ENCODE peak calls at places on chromosomes 5 and 9, in six cellular contexts. B is GM23338; U is B cell; O is CD8-positive, alpha-beta T cell; S is foreskin fibroblast; M is body of pancreas. I is an unnamed sample.

GRCh38 chr5:19771174-19771835 is 216.7 kb downstream of the CDH18 start:
- DNase-seq in U (no peak), O (no peak), M (no peak), S (no peak), B (peak), I (no peak)

GRCh38 chr5:1294839-1295649 is at the start of gene TERT:
- DNase-seq in O (peak), S (no peak), B (peak), M (no peak), U (peak), I (peak)

GRCh38 chr9:37984278-37984671 is 80.3 kb upstream of the SLC25A51 start:
- DNase-seq in O (no peak), U (no peak), M (no peak), S (no peak), B (no peak), I (no peak)

GRCh38 chr9:111525056-111525977 is at the start of gene ZNF483:
- DNase-seq in M (peak), B (peak), O (peak), S (peak), U (no peak), I (peak)

GRCh38 chr5:43772601-43773031 is 169.6 kb downstream of the NNT start:
- DNase-seq in B (no peak), S (peak), M (no peak), O (no peak), U (no peak), I (no peak)

GRCh38 chr9:14895806-14896205 is 14.4 kb downstream of the FREM1 start:
- DNase-seq in O (no peak), M (no peak), S (peak), B (peak), U (no peak), I (no peak)

GRCh38 chr5:135141303-135142268 is 107.6 kb upstream of the PITX1 start:
- DNase-seq in O (no peak), S (peak), U (no peak), M (no peak), B (peak), I (no peak)

GRCh38 chr9:112819635-112820496 is 69.3 kb downstream of the SNX30 start:
- DNase-seq in U (no peak), O (no peak), B (peak), M (peak), S (peak), I (no peak)

GRCh38 chr5:127810707-127811106 is 107.5 kb downstream of the CCDC192 start:
- DNase-seq in U (no peak), S (no peak), B (no peak), M (no peak), O (no peak), I (no peak)

GRCh38 chr5:132073231-132074013 is at the start of gene CSF2:
- DNase-seq in B (no peak), O (no peak), M (no peak), S (peak), U (no peak), I (no peak)

GRCh38 chr5:110899566-110900412 is 161.0 kb downstream of the SLC25A46 start:
- DNase-seq in U (no peak), S (peak), B (peak), M (no peak), O (no peak), I (no peak)

GRCh38 chr9:71662086-71662485 is 106.2 kb downstream of the CEMIP2 start:
- DNase-seq in B (no peak), U (no peak), M (no peak), O (no peak), S (peak), I (no peak)

GRCh38 chr5:90434116-90434714 is 24.7 kb upstream of the CETN3 start:
- DNase-seq in U (peak), B (peak), M (peak), O (no peak), S (peak), I (peak)

GRCh38 chr5:88845081-88845697 is 37.8 kb downstream of the MEF2C start:
- DNase-seq in U (no peak), B (no peak), M (no peak), S (no peak), O (no peak), I (no peak)

GRCh38 chr5:10637944-10638343 is 74.1 kb downstream of the ANKRD33B start:
- DNase-seq in S (no peak), O (no peak), U (no peak), M (no peak), B (peak), I (no peak)

GRCh38 chr9:137030006-137030405 is 1.9 kb downstream of the FUT7 start:
- DNase-seq in O (no peak), B (no peak), U (no peak), M (no peak), S (no peak), I (no peak)

GRCh38 chr9:137029058-137029922 is 1.3 kb upstream of the ABCA2 start:
- DNase-seq in S (peak), B (peak), M (peak), O (peak), U (peak), I (peak)

GRCh38 chr9:137027369-137028012 is 546 bp downstream of the ABCA2 start:
- DNase-seq in U (no peak), B (peak), O (no peak), M (no peak), S (peak), I (no peak)

GRCh38 chr9:137028013-137028280 is at the start of gene ABCA2:
- DNase-seq in O (no peak), M (no peak), B (no peak), S (no peak), U (no peak), I (no peak)

GRCh38 chr9:137028281-137029057 is 432 bp upstream of the ABCA2 start:
- DNase-seq in S (peak), O (peak), U (peak), B (peak), M (peak), I (peak)
- TF ChIP-seq CTCF in S (no peak), O (no peak), U (no peak), B (peak), M (peak), I (no peak)

GRCh38 chr5:8848362-8848761 is 697.5 kb downstream of the SEMA5A start:
- DNase-seq in O (no peak), U (no peak), B (no peak), M (no peak), S (no peak), I (no peak)

GRCh38 chr5:8845316-8845715 is 700.6 kb downstream of the SEMA5A start:
- DNase-seq in S (peak), O (no peak), M (no peak), U (no peak), B (no peak), I (no peak)

GRCh38 chr5:8848997-8849585 is 696.8 kb downstream of the SEMA5A start:
- DNase-seq in U (no peak), B (no peak), O (no peak), M (no peak), S (peak), I (no peak)

GRCh38 chr5:8857051-8857450 is 688.8 kb downstream of the SEMA5A start:
- DNase-seq in U (no peak), S (peak), B (no peak), O (no peak), M (no peak), I (no peak)

GRCh38 chr5:8851101-8851500 is 694.8 kb downstream of the SEMA5A start:
- DNase-seq in O (no peak), S (no peak), B (peak), U (no peak), M (no peak), I (no peak)
- TF ChIP-seq CTCF in O (no peak), S (no peak), B (peak), U (no peak), M (no peak), I (no peak)

DNA sequence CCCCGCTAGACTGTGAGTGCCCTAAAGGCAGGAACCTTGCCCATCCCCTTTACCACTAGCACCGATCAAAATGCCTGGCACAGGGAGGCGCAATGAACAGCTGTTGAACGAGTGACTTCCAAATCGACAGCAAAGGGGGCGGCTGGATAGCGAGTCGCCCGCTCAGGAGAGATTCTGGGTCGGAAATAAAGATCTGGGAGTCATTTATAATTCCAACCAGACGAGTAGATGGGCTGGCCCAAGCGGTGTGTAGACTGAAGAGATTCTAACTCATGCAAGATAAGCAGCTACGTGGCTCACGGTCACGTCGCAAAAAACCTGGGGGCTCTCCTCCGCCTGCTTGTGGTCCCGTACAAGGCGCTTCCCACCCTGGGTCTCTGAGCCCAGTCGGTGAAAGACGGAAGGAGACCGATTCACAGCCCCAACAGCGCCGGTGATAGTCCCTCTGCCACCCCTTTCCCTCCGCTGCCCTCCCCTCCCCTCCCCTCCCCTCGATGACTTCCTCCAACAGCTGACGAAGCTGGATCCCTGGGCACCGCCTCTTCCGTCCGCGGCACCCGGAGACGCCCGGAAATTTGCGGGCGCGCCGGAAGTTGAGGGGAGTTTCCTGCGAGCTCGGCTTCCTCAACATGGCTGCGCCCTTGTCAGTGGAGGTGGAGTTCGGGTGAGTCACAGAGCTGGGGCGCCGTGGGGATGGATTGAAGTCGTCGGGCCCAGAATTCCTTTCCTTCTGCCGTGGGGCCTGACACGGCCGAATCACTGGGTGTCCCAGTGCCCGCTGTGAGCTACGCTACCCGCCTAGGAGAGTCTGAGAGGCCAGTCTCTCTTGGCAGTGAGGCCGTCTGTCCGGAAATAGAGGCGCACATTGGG is at the start of gene URM1:
- DNase-seq in M (peak), U (peak), S (peak), B (peak), O (peak), I (peak)
- TF ChIP-seq CTCF in M (no peak), U (no peak), S (no peak), B (no peak), O (no peak), I (no peak)

GRCh38 chr5:82796643-82797416 is 280.4 kb downstream of the TMEM167A start:
- DNase-seq in O (no peak), S (no peak), M (no peak), U (no peak), B (peak), I (no peak)

GRCh38 chr5:82794876-82795275 is 282.3 kb downstream of the TMEM167A start:
- DNase-seq in M (no peak), O (no peak), U (no peak), S (peak), B (peak), I (no peak)

GRCh38 chr5:82793808-82794419 is 283.3 kb downstream of the TMEM167A start:
- DNase-seq in S (peak), M (peak), B (peak), U (no peak), O (no peak), I (no peak)

GRCh38 chr5:82792001-82792615 is 285.1 kb downstream of the TMEM167A start:
- DNase-seq in B (no peak), M (no peak), S (no peak), O (no peak), U (no peak), I (no peak)
- TF ChIP-seq CTCF in B (no peak), M (no peak), S (no peak), O (no peak), U (no peak), I (no peak)

I was measured in progenitor cell of endocrine pancreas.